ENCODE peak calls at places on chromosome 10, in six cellular contexts. One of them, this sample, is unnamed. For H3K4me1, the result is how much of the 10 kb centered on the place peaks cover.

GRCh38 chr10:3323865-3324498 is 151.4 kb upstream of the PITRM1 start:
- DNase-seq in uterus: no peak
- DNase-seq in mammary epithelial cell: peak
- DNase-seq in heart right ventricle: no peak
- DNase-seq in hepatocyte: no peak
- DNase-seq in suprapubic skin: no peak
- DNase-seq in this sample: no peak

GRCh38 chr10:51251110-51251509 is 176.8 kb downstream of the PRKG1 start:
- DNase-seq in uterus: no peak
- DNase-seq in mammary epithelial cell: no peak
- DNase-seq in heart right ventricle: no peak
- DNase-seq in hepatocyte: no peak
- DNase-seq in suprapubic skin: no peak
- DNase-seq in this sample: no peak

GRCh38 chr10:69090687-69091450 is 3.0 kb downstream of the SRGN start:
- DNase-seq in uterus: no peak
- DNase-seq in mammary epithelial cell: peak
- DNase-seq in heart right ventricle: no peak
- DNase-seq in hepatocyte: no peak
- DNase-seq in suprapubic skin: no peak
- DNase-seq in this sample: no peak

GRCh38 chr10:12681250-12681649 is 320.3 kb downstream of the CCDC3 start:
- DNase-seq in uterus: no peak
- DNase-seq in mammary epithelial cell: no peak
- DNase-seq in heart right ventricle: no peak
- DNase-seq in hepatocyte: no peak
- DNase-seq in suprapubic skin: no peak
- DNase-seq in this sample: no peak

GRCh38 chr10:11604742-11605650 is 6.5 kb downstream of the USP6NL start:
- DNase-seq in uterus: no peak
- DNase-seq in mammary epithelial cell: no peak
- DNase-seq in heart right ventricle: no peak
- DNase-seq in hepatocyte: no peak
- DNase-seq in suprapubic skin: no peak
- DNase-seq in this sample: no peak

GRCh38 chr10:95276367-95277200 is 14.2 kb downstream of the PDLIM1 start:
- DNase-seq in uterus: no peak
- DNase-seq in mammary epithelial cell: peak
- DNase-seq in heart right ventricle: no peak
- DNase-seq in hepatocyte: no peak
- DNase-seq in suprapubic skin: no peak
- DNase-seq in this sample: no peak

GRCh38 chr10:81875680-81876252 is 772 bp downstream of the NRG3 start:
- DNase-seq in uterus: no peak
- DNase-seq in mammary epithelial cell: no peak
- DNase-seq in heart right ventricle: no peak
- DNase-seq in hepatocyte: peak
- DNase-seq in suprapubic skin: no peak
- DNase-seq in this sample: no peak

GRCh38 chr10:58335306-58336005 is 650 bp downstream of the UBE2D1 start:
- DNase-seq in uterus: no peak
- DNase-seq in mammary epithelial cell: peak
- DNase-seq in heart right ventricle: peak
- DNase-seq in hepatocyte: peak
- DNase-seq in suprapubic skin: no peak
- DNase-seq in this sample: no peak

GRCh38 chr10:125720002-125720382 is 483 bp downstream of the EDRF1 start:
- DNase-seq in uterus: peak
- DNase-seq in mammary epithelial cell: no peak
- DNase-seq in heart right ventricle: no peak
- DNase-seq in hepatocyte: no peak
- DNase-seq in suprapubic skin: no peak
- DNase-seq in this sample: no peak

GRCh38 chr10:55330485-55330884 is 529.5 kb upstream of the PCDH15 start:
- DNase-seq in uterus: no peak
- DNase-seq in mammary epithelial cell: no peak
- DNase-seq in heart right ventricle: no peak
- DNase-seq in hepatocyte: no peak
- DNase-seq in suprapubic skin: no peak
- DNase-seq in this sample: no peak

GRCh38 chr10:126904493-126904806 is 778 bp upstream of the DOCK1 start:
- DNase-seq in uterus: no peak
- DNase-seq in mammary epithelial cell: no peak
- DNase-seq in heart right ventricle: no peak
- DNase-seq in hepatocyte: no peak
- DNase-seq in suprapubic skin: peak
- DNase-seq in this sample: no peak

GRCh38 chr10:79057481-79058275 is 11.1 kb upstream of the ZMIZ1 start:
- DNase-seq in uterus: no peak
- DNase-seq in mammary epithelial cell: no peak
- DNase-seq in heart right ventricle: no peak
- DNase-seq in hepatocyte: no peak
- DNase-seq in suprapubic skin: peak
- DNase-seq in this sample: peak

GRCh38 chr10:117460846-117461765 is 81.4 kb upstream of the EMX2 start:
- DNase-seq in uterus: peak
- DNase-seq in mammary epithelial cell: no peak
- DNase-seq in heart right ventricle: no peak
- DNase-seq in hepatocyte: no peak
- DNase-seq in suprapubic skin: no peak
- DNase-seq in this sample: no peak

GRCh38 chr10:29064665-29065064 is 224.2 kb upstream of the LYZL1 start:
- DNase-seq in uterus: no peak
- DNase-seq in mammary epithelial cell: no peak
- DNase-seq in heart right ventricle: no peak
- DNase-seq in hepatocyte: no peak
- DNase-seq in suprapubic skin: no peak
- DNase-seq in this sample: no peak

GRCh38 chr10:18104223-18104872 is 35.9 kb upstream of the CACNB2 start:
- DNase-seq in uterus: peak
- DNase-seq in mammary epithelial cell: peak
- DNase-seq in heart right ventricle: peak
- DNase-seq in hepatocyte: peak
- DNase-seq in suprapubic skin: no peak
- DNase-seq in this sample: peak

GRCh38 chr10:1376384-1376945 is 320.3 kb downstream of the WDR37 start:
- DNase-seq in uterus: no peak
- DNase-seq in mammary epithelial cell: no peak
- DNase-seq in heart right ventricle: no peak
- DNase-seq in hepatocyte: no peak
- DNase-seq in suprapubic skin: no peak
- DNase-seq in this sample: no peak

GRCh38 chr10:19848226-19848950 is 32.2 kb downstream of the PLXDC2 start:
- DNase-seq in uterus: no peak
- DNase-seq in mammary epithelial cell: no peak
- DNase-seq in heart right ventricle: no peak
- DNase-seq in hepatocyte: no peak
- DNase-seq in suprapubic skin: no peak
- DNase-seq in this sample: no peak

GRCh38 chr10:15744217-15744865 is 24.6 kb upstream of the ITGA8 start:
- DNase-seq in uterus: peak
- DNase-seq in mammary epithelial cell: peak
- DNase-seq in heart right ventricle: no peak
- DNase-seq in hepatocyte: peak
- DNase-seq in suprapubic skin: no peak
- DNase-seq in this sample: no peak

GRCh38 chr10:118698421-118698820 is 56.3 kb downstream of the CACUL1 start:
- DNase-seq in uterus: no peak
- DNase-seq in mammary epithelial cell: peak
- DNase-seq in heart right ventricle: no peak
- DNase-seq in hepatocyte: peak
- DNase-seq in suprapubic skin: no peak
- DNase-seq in this sample: peak

GRCh38 chr10:132516771-132517725 is 20.5 kb upstream of the INPP5A start:
- DNase-seq in uterus: peak
- DNase-seq in mammary epithelial cell: peak
- DNase-seq in heart right ventricle: peak
- DNase-seq in hepatocyte: peak
- DNase-seq in suprapubic skin: peak
- DNase-seq in this sample: peak

GRCh38 chr10:29554660-29555059 is 80.1 kb downstream of the SVIL start:
- DNase-seq in uterus: no peak
- DNase-seq in mammary epithelial cell: no peak
- DNase-seq in heart right ventricle: no peak
- DNase-seq in hepatocyte: no peak
- DNase-seq in suprapubic skin: no peak
- DNase-seq in this sample: no peak

GRCh38 chr10:3006093-3006492 is 61.3 kb upstream of the PFKP start:
- DNase-seq in uterus: no peak
- DNase-seq in mammary epithelial cell: no peak
- DNase-seq in heart right ventricle: no peak
- DNase-seq in hepatocyte: no peak
- DNase-seq in suprapubic skin: no peak
- DNase-seq in this sample: no peak

GRCh38 chr10:33291053-33291592 is 43.3 kb downstream of the NRP1 start:
- DNase-seq in uterus: no peak
- DNase-seq in mammary epithelial cell: peak
- DNase-seq in heart right ventricle: no peak
- DNase-seq in hepatocyte: no peak
- DNase-seq in suprapubic skin: no peak
- DNase-seq in this sample: no peak

GRCh38 chr10:67175354-67175753 is 249.5 kb downstream of the LRRTM3 start:
- DNase-seq in uterus: no peak
- DNase-seq in mammary epithelial cell: no peak
- DNase-seq in heart right ventricle: no peak
- DNase-seq in hepatocyte: no peak
- DNase-seq in suprapubic skin: no peak
- DNase-seq in this sample: no peak

GRCh38 chr10:92574545-92575377 is 868 bp upstream of the IDE start:
- DNase-seq in uterus: no peak
- DNase-seq in mammary epithelial cell: peak
- DNase-seq in heart right ventricle: no peak
- DNase-seq in hepatocyte: no peak
- DNase-seq in suprapubic skin: no peak
- DNase-seq in this sample: no peak

GRCh38 chr10:103868200-103868599 is 12.8 kb upstream of the SH3PXD2A start:
- DNase-seq in uterus: no peak
- DNase-seq in mammary epithelial cell: no peak
- DNase-seq in heart right ventricle: no peak
- DNase-seq in hepatocyte: no peak
- DNase-seq in suprapubic skin: no peak
- DNase-seq in this sample: no peak

GRCh38 chr10:102753724-102754123 is 10.0 kb downstream of the WBP1L start:
- DNase-seq in uterus: no peak
- DNase-seq in mammary epithelial cell: no peak
- DNase-seq in heart right ventricle: no peak
- DNase-seq in hepatocyte: no peak
- DNase-seq in suprapubic skin: no peak
- DNase-seq in this sample: no peak
- H3K27ac ChIP-seq in uterus: peak
- H3K27ac ChIP-seq in mammary epithelial cell: no peak
- H3K27ac ChIP-seq in heart right ventricle: peak
- H3K27ac ChIP-seq in hepatocyte: peak
- H3K27ac ChIP-seq in suprapubic skin: peak
- H3K27ac ChIP-seq in this sample: peak

DNA sequence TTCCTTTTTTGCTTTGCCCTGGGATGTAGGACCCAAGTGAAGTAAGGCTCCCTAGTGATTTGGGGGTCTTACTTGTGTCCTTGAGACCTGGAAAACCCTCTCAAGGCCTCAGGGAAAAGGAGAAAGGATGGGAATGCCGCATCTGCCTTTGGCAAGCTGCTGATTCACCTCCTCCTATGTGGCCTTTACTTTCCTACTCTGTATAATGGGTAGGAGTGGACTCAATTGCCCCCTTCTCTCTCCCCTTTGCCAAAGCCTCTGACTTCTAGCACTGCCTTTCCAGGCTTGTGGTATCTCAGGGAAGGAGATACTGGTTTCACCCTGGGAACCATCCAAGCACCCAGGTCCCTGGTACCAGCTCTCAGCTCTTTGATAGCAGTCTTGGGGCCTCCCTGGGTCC is 35.4 kb downstream of the UNC5B start:
- DNase-seq in uterus: no peak
- DNase-seq in mammary epithelial cell: no peak
- DNase-seq in heart right ventricle: no peak
- DNase-seq in hepatocyte: no peak
- DNase-seq in suprapubic skin: no peak
- DNase-seq in this sample: no peak
- H3K4me1 ChIP-seq in uterus: under half
- H3K4me1 ChIP-seq in mammary epithelial cell: half or more
- H3K4me1 ChIP-seq in heart right ventricle: half or more
- H3K4me1 ChIP-seq in hepatocyte: half or more
- H3K4me1 ChIP-seq in suprapubic skin: half or more
- H3K4me1 ChIP-seq in this sample: under half

DNA sequence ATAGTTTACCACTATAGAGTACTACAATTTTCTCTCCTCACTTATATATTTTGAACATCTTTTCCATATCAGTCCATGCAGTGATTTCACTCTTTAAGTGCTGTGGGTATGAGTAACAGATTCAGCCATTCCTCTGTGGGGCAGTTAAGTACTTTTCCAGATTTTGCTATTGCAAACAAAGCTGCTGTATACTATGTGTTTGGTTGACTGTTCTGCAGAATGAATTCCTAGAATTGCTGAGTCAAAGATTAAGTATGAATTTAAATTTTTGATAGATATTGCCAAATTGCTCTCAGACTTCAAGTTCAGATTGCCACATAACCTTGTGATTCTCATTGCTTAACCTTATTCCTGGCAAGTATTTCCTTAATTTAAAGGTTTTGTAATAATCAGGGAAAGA is 21.6 kb upstream of the SAR1A start:
- DNase-seq in uterus: no peak
- DNase-seq in mammary epithelial cell: peak
- DNase-seq in heart right ventricle: no peak
- DNase-seq in hepatocyte: no peak
- DNase-seq in suprapubic skin: no peak
- DNase-seq in this sample: no peak
- H3K27ac ChIP-seq in uterus: no peak
- H3K27ac ChIP-seq in mammary epithelial cell: no peak
- H3K27ac ChIP-seq in heart right ventricle: no peak
- H3K27ac ChIP-seq in hepatocyte: peak
- H3K27ac ChIP-seq in suprapubic skin: peak
- H3K27ac ChIP-seq in this sample: no peak

DNA sequence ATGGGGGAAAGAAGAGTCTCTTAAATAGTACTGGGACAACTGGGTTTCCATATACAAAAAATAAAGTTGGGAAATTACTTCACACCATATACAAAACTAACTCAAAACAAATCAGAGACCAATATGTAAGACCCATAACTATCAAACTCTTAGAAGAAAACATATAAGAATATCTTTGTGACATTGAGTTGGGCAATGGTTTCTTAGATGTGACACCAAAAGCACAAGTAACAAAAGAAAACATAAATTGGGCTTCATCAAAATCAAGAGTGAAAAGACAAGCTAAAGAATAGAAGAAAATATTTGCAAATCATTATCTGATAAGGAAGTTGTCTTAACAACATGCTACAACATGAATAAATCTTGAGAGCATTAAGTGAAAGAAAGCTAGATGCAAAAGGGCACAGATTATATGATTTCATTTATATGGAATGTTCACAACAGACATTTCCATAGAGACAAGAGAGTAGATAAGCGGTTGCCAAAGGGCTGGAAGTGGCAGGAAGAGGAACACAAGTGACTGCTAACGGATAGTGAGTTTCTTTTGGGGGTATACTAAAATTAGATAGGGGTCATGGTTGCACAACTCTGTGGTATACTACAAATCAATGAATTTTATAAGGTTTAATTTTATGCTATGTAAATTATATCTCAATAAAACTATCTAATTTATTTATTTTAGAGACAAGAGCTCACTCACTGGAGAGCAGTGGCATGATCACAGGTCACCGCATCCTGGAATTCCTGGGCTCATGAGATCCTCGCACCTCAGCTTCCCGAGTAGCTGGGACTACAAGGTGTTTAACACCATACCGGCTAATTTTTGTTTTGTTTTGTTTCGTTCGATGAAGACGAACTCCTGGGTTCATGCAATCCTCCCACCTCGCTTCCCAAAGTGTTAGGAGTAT is 35.4 kb downstream of the JMJD1C start:
- DNase-seq in uterus: no peak
- DNase-seq in mammary epithelial cell: peak
- DNase-seq in heart right ventricle: no peak
- DNase-seq in hepatocyte: peak
- DNase-seq in suprapubic skin: no peak
- DNase-seq in this sample: no peak
- H3K4me1 ChIP-seq in uterus: under half
- H3K4me1 ChIP-seq in mammary epithelial cell: under half
- H3K4me1 ChIP-seq in heart right ventricle: half or more
- H3K4me1 ChIP-seq in hepatocyte: under half
- H3K4me1 ChIP-seq in suprapubic skin: under half
- H3K4me1 ChIP-seq in this sample: under half

This sample was measured in aorta.